ENCODE peak calls at places on chromosome 16, in nine cellular contexts. One of them, this sample, is unnamed.

GRCh38 chr16:85233520-85233919 is 121.2 kb upstream of the CIBAR2 start:
- DNase-seq in GM23338: no peak
- DNase-seq in hepatocyte: no peak
- DNase-seq in neural progenitor cell: no peak
- DNase-seq in OCI-LY7: no peak
- DNase-seq in GM23248: no peak
- DNase-seq in SK-N-SH: no peak
- DNase-seq in HCT116: no peak
- DNase-seq in MM.1S: no peak
- DNase-seq in this sample: no peak

GRCh38 chr16:66569131-66569530 is 2.9 kb downstream of the CMTM1 start:
- DNase-seq in GM23338: no peak
- DNase-seq in hepatocyte: no peak
- DNase-seq in neural progenitor cell: no peak
- DNase-seq in OCI-LY7: no peak
- DNase-seq in GM23248: peak; percentile 80
- DNase-seq in SK-N-SH: no peak
- DNase-seq in HCT116: no peak
- DNase-seq in MM.1S: no peak
- DNase-seq in this sample: peak; percentile 14

GRCh38 chr16:87297918-87298631 is 19.1 kb downstream of the C16orf95 start:
- DNase-seq in GM23338: peak; percentile 92
- DNase-seq in hepatocyte: peak; percentile 60
- DNase-seq in neural progenitor cell: peak; percentile 85
- DNase-seq in OCI-LY7: peak; percentile 67
- DNase-seq in GM23248: peak; percentile 54
- DNase-seq in SK-N-SH: peak; percentile 73
- DNase-seq in HCT116: no peak
- DNase-seq in MM.1S: no peak
- DNase-seq in this sample: peak; percentile 31

GRCh38 chr16:10088380-10088793 is 93.8 kb downstream of the GRIN2A start:
- DNase-seq in GM23338: no peak
- DNase-seq in hepatocyte: peak; percentile 64
- DNase-seq in neural progenitor cell: no peak
- DNase-seq in OCI-LY7: no peak
- DNase-seq in GM23248: no peak
- DNase-seq in SK-N-SH: peak; percentile 55
- DNase-seq in HCT116: no peak
- DNase-seq in MM.1S: no peak
- DNase-seq in this sample: no peak

GRCh38 chr16:9395958-9396359 is 304.5 kb downstream of the HAPSTR1 start:
- DNase-seq in GM23338: no peak
- DNase-seq in hepatocyte: peak; percentile 42
- DNase-seq in neural progenitor cell: no peak
- DNase-seq in OCI-LY7: no peak
- DNase-seq in GM23248: no peak
- DNase-seq in SK-N-SH: no peak
- DNase-seq in HCT116: no peak
- DNase-seq in MM.1S: no peak
- DNase-seq in this sample: no peak

GRCh38 chr16:15775209-15775608 is 81.6 kb downstream of the MYH11 start:
- DNase-seq in GM23338: peak; percentile 20
- DNase-seq in hepatocyte: no peak
- DNase-seq in neural progenitor cell: no peak
- DNase-seq in OCI-LY7: peak; percentile 26
- DNase-seq in GM23248: peak; percentile 15
- DNase-seq in SK-N-SH: peak; percentile 30
- DNase-seq in HCT116: peak; percentile 50
- DNase-seq in MM.1S: no peak
- DNase-seq in this sample: peak; percentile 33

GRCh38 chr16:81899601-81900000 is 111.7 kb downstream of the SDR42E1 start:
- DNase-seq in GM23338: no peak
- DNase-seq in hepatocyte: no peak
- DNase-seq in neural progenitor cell: no peak
- DNase-seq in OCI-LY7: no peak
- DNase-seq in GM23248: no peak
- DNase-seq in SK-N-SH: no peak
- DNase-seq in HCT116: no peak
- DNase-seq in MM.1S: no peak
- DNase-seq in this sample: no peak

GRCh38 chr16:31268033-31268365 is 8.2 kb downstream of the ITGAM start:
- DNase-seq in GM23338: no peak
- DNase-seq in hepatocyte: no peak
- DNase-seq in neural progenitor cell: no peak
- DNase-seq in OCI-LY7: no peak
- DNase-seq in GM23248: no peak
- DNase-seq in SK-N-SH: no peak
- DNase-seq in HCT116: no peak
- DNase-seq in MM.1S: no peak
- DNase-seq in this sample: no peak

GRCh38 chr16:3009568-3010390 is 2.9 kb upstream of the CLDN9 start:
- DNase-seq in GM23338: peak; percentile 97
- DNase-seq in hepatocyte: peak; percentile 88
- DNase-seq in neural progenitor cell: peak; percentile 73
- DNase-seq in OCI-LY7: no peak
- DNase-seq in GM23248: peak; percentile 42
- DNase-seq in SK-N-SH: no peak
- DNase-seq in HCT116: peak; percentile 66
- DNase-seq in MM.1S: no peak
- DNase-seq in this sample: peak; percentile 88

GRCh38 chr16:3364774-3365427 is 9.2 kb downstream of the OR2C1 start:
- DNase-seq in GM23338: peak; percentile 56
- DNase-seq in hepatocyte: no peak
- DNase-seq in neural progenitor cell: no peak
- DNase-seq in OCI-LY7: no peak
- DNase-seq in GM23248: peak; percentile 95
- DNase-seq in SK-N-SH: peak; percentile 85
- DNase-seq in HCT116: no peak
- DNase-seq in MM.1S: peak; percentile 93
- DNase-seq in this sample: peak; percentile 90

GRCh38 chr16:5044011-5044540 is 10.3 kb upstream of the NAGPA start:
- DNase-seq in GM23338: no peak
- DNase-seq in hepatocyte: no peak
- DNase-seq in neural progenitor cell: no peak
- DNase-seq in OCI-LY7: no peak
- DNase-seq in GM23248: no peak
- DNase-seq in SK-N-SH: no peak
- DNase-seq in HCT116: no peak
- DNase-seq in MM.1S: no peak
- DNase-seq in this sample: no peak

GRCh38 chr16:66842765-66843164 is 1.4 kb upstream of the CA7 start:
- DNase-seq in GM23338: no peak
- DNase-seq in hepatocyte: no peak
- DNase-seq in neural progenitor cell: no peak
- DNase-seq in OCI-LY7: no peak
- DNase-seq in GM23248: peak; percentile 55
- DNase-seq in SK-N-SH: peak; percentile 48
- DNase-seq in HCT116: no peak
- DNase-seq in MM.1S: no peak
- DNase-seq in this sample: no peak

GRCh38 chr16:660459-661183 is 7.3 kb upstream of the RHOT2 start:
- DNase-seq in GM23338: peak; percentile 96
- DNase-seq in hepatocyte: peak; percentile 86
- DNase-seq in neural progenitor cell: peak; percentile 97
- DNase-seq in OCI-LY7: peak; percentile 91
- DNase-seq in GM23248: peak; percentile 59
- DNase-seq in SK-N-SH: peak; percentile 98
- DNase-seq in HCT116: peak; percentile 53
- DNase-seq in MM.1S: peak; percentile 90
- DNase-seq in this sample: peak; percentile 79

GRCh38 chr16:66127459-66128362 is 238.8 kb upstream of the CDH5 start:
- DNase-seq in GM23338: peak; percentile 44
- DNase-seq in hepatocyte: no peak
- DNase-seq in neural progenitor cell: peak; percentile 51
- DNase-seq in OCI-LY7: no peak
- DNase-seq in GM23248: peak; percentile 16
- DNase-seq in SK-N-SH: peak; percentile 56
- DNase-seq in HCT116: no peak
- DNase-seq in MM.1S: no peak
- DNase-seq in this sample: peak; percentile 23

GRCh38 chr16:49457196-49457595 is 83.6 kb downstream of the C16orf78 start:
- DNase-seq in GM23338: no peak
- DNase-seq in hepatocyte: no peak
- DNase-seq in neural progenitor cell: no peak
- DNase-seq in OCI-LY7: no peak
- DNase-seq in GM23248: no peak
- DNase-seq in SK-N-SH: no peak
- DNase-seq in HCT116: no peak
- DNase-seq in MM.1S: no peak
- DNase-seq in this sample: no peak

GRCh38 chr16:9134739-9135138 is 43.3 kb downstream of the HAPSTR1 start:
- DNase-seq in GM23338: peak; percentile 87
- DNase-seq in hepatocyte: peak; percentile 68
- DNase-seq in neural progenitor cell: peak; percentile 82
- DNase-seq in OCI-LY7: peak; percentile 91
- DNase-seq in GM23248: peak; percentile 62
- DNase-seq in SK-N-SH: peak; percentile 82
- DNase-seq in HCT116: peak; percentile 29
- DNase-seq in MM.1S: peak; percentile 64
- DNase-seq in this sample: peak; percentile 60

GRCh38 chr16:78929798-78930197 is 670.7 kb downstream of the MAF start:
- DNase-seq in GM23338: no peak
- DNase-seq in hepatocyte: no peak
- DNase-seq in neural progenitor cell: no peak
- DNase-seq in OCI-LY7: no peak
- DNase-seq in GM23248: no peak
- DNase-seq in SK-N-SH: no peak
- DNase-seq in HCT116: no peak
- DNase-seq in MM.1S: no peak
- DNase-seq in this sample: no peak

GRCh38 chr16:3113765-3114479 is 1.5 kb downstream of the ZNF205 start:
- DNase-seq in GM23338: no peak
- DNase-seq in hepatocyte: no peak
- DNase-seq in neural progenitor cell: no peak
- DNase-seq in OCI-LY7: no peak
- DNase-seq in GM23248: peak; percentile 46
- DNase-seq in SK-N-SH: peak; percentile 62
- DNase-seq in HCT116: no peak
- DNase-seq in MM.1S: no peak
- DNase-seq in this sample: peak; percentile 32

GRCh38 chr16:21565816-21566669 is 33.3 kb upstream of the METTL9 start:
- DNase-seq in GM23338: no peak
- DNase-seq in hepatocyte: peak; percentile 64
- DNase-seq in neural progenitor cell: no peak
- DNase-seq in OCI-LY7: peak; percentile 28
- DNase-seq in GM23248: no peak
- DNase-seq in SK-N-SH: no peak
- DNase-seq in HCT116: no peak
- DNase-seq in MM.1S: peak; percentile 42
- DNase-seq in this sample: no peak

GRCh38 chr16:48053346-48053745 is 102.4 kb downstream of the ABCC12 start:
- DNase-seq in GM23338: peak; percentile 77
- DNase-seq in hepatocyte: peak; percentile 67
- DNase-seq in neural progenitor cell: peak; percentile 73
- DNase-seq in OCI-LY7: no peak
- DNase-seq in GM23248: peak; percentile 14
- DNase-seq in SK-N-SH: no peak
- DNase-seq in HCT116: no peak
- DNase-seq in MM.1S: no peak
- DNase-seq in this sample: peak; percentile 53

GRCh38 chr16:88764913-88765349 is 20.1 kb downstream of the PIEZO1 start:
- DNase-seq in GM23338: peak; percentile 49
- DNase-seq in hepatocyte: peak; percentile 83
- DNase-seq in neural progenitor cell: no peak
- DNase-seq in OCI-LY7: no peak
- DNase-seq in GM23248: peak; percentile 36
- DNase-seq in SK-N-SH: no peak
- DNase-seq in HCT116: no peak
- DNase-seq in MM.1S: no peak
- DNase-seq in this sample: peak; percentile 83
- TF ChIP-seq EZH2phosphoT487 in GM23338: no peak
- TF ChIP-seq EZH2phosphoT487 in hepatocyte: no peak
- TF ChIP-seq EZH2phosphoT487 in neural progenitor cell: no peak
- TF ChIP-seq EZH2phosphoT487 in OCI-LY7: no peak
- TF ChIP-seq EZH2phosphoT487 in GM23248: no peak
- TF ChIP-seq EZH2phosphoT487 in SK-N-SH: no peak
- TF ChIP-seq EZH2phosphoT487 in HCT116: no peak
- TF ChIP-seq EZH2phosphoT487 in MM.1S: no peak
- TF ChIP-seq EZH2phosphoT487 in this sample: no peak

DNA sequence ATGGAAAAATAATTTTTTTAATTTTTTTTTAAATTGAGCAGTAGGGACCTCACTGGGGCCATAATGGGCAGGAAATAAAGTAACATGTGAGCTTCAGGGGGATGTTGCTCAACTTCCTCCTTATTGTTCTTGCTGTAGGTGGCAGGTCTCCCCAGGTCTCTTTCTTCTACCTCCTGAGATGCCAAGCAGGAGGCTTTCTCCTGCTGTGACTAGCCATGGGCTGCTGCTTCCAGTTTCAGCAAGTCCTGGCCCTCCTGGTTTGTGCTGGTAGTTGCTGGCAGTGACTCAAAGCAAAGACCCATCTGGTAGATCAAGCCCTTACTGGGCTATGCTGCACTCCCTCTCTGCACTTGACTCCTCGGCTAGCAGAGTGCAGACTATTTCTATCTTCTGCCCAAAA is 2.3 kb downstream of the DPEP2NB start:
- DNase-seq in GM23338: no peak
- DNase-seq in hepatocyte: no peak
- DNase-seq in neural progenitor cell: no peak
- DNase-seq in OCI-LY7: peak; percentile 58
- DNase-seq in GM23248: no peak
- DNase-seq in SK-N-SH: no peak
- DNase-seq in HCT116: no peak
- DNase-seq in MM.1S: no peak
- DNase-seq in this sample: no peak
- TF ChIP-seq EZH2phosphoT487 in GM23338: no peak
- TF ChIP-seq EZH2phosphoT487 in hepatocyte: no peak
- TF ChIP-seq EZH2phosphoT487 in neural progenitor cell: no peak
- TF ChIP-seq EZH2phosphoT487 in OCI-LY7: no peak
- TF ChIP-seq EZH2phosphoT487 in GM23248: no peak
- TF ChIP-seq EZH2phosphoT487 in SK-N-SH: no peak
- TF ChIP-seq EZH2phosphoT487 in HCT116: no peak
- TF ChIP-seq EZH2phosphoT487 in MM.1S: no peak
- TF ChIP-seq EZH2phosphoT487 in this sample: no peak

GRCh38 chr16:11198817-11199216 is 57.2 kb downstream of the SOCS1 start:
- DNase-seq in GM23338: no peak
- DNase-seq in hepatocyte: peak; percentile 42
- DNase-seq in neural progenitor cell: no peak
- DNase-seq in OCI-LY7: peak; percentile 14
- DNase-seq in GM23248: no peak
- DNase-seq in SK-N-SH: no peak
- DNase-seq in HCT116: peak; percentile 70
- DNase-seq in MM.1S: no peak
- DNase-seq in this sample: peak; percentile 80
- TF ChIP-seq EZH2phosphoT487 in GM23338: no peak
- TF ChIP-seq EZH2phosphoT487 in hepatocyte: no peak
- TF ChIP-seq EZH2phosphoT487 in neural progenitor cell: no peak
- TF ChIP-seq EZH2phosphoT487 in OCI-LY7: no peak
- TF ChIP-seq EZH2phosphoT487 in GM23248: no peak
- TF ChIP-seq EZH2phosphoT487 in SK-N-SH: no peak
- TF ChIP-seq EZH2phosphoT487 in HCT116: no peak
- TF ChIP-seq EZH2phosphoT487 in MM.1S: no peak
- TF ChIP-seq EZH2phosphoT487 in this sample: no peak

DNA sequence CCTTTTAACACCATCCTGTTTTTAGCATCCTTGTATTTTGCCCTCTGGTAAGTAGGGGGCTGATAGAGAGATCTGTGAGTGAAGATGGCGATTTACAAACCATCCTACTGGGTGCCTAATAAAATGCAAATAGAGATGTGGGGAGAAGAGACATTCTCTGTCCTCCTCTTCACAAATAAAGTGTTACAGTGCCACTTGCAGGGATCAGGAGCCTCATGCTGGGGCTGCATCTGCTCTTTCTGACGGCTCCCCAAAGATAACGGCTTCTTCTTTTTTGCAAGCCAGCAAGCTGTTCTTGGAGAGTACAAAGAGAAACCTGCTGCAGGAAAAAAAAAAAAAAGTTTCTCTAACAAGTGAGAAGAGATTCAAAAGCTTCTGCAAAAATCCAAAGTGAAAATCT is 418.5 kb downstream of the TOX3 start:
- DNase-seq in GM23338: no peak
- DNase-seq in hepatocyte: no peak
- DNase-seq in neural progenitor cell: no peak
- DNase-seq in OCI-LY7: no peak
- DNase-seq in GM23248: no peak
- DNase-seq in SK-N-SH: no peak
- DNase-seq in HCT116: no peak
- DNase-seq in MM.1S: no peak
- DNase-seq in this sample: no peak
- TF ChIP-seq EZH2phosphoT487 in GM23338: no peak
- TF ChIP-seq EZH2phosphoT487 in hepatocyte: no peak
- TF ChIP-seq EZH2phosphoT487 in neural progenitor cell: no peak
- TF ChIP-seq EZH2phosphoT487 in OCI-LY7: no peak
- TF ChIP-seq EZH2phosphoT487 in GM23248: no peak
- TF ChIP-seq EZH2phosphoT487 in SK-N-SH: no peak
- TF ChIP-seq EZH2phosphoT487 in HCT116: no peak
- TF ChIP-seq EZH2phosphoT487 in MM.1S: no peak
- TF ChIP-seq EZH2phosphoT487 in this sample: no peak